ENCODE peak calls at places on chromosome 7, in six cellular contexts. O is OCI-LY7, S is astrocyte, N is hepatocyte, B is H1, F is neural progenitor cell. Y is an unnamed sample. For H3K36me3, the result is how much of the 10 kb centered on the place peaks cover.

GRCh38 chr7:113256883-113257531 is 138.7 kb upstream of the SMIM30 start:
- DNase-seq in O (no peak), S (no peak), N (no peak), B (no peak), F (no peak), Y (no peak)

GRCh38 chr7:30556854-30557644 is 37.6 kb upstream of the GARS1 start:
- DNase-seq in O (no peak), S (peak), N (no peak), B (no peak), F (peak), Y (no peak)

GRCh38 chr7:85480666-85481065 is 293.8 kb upstream of the SEMA3D start:
- DNase-seq in O (no peak), S (no peak), N (no peak), B (no peak), F (no peak), Y (no peak)

GRCh38 chr7:117012284-117013174 is 59.2 kb downstream of the ST7 start:
- DNase-seq in O (peak), S (no peak), N (peak), B (no peak), F (peak), Y (no peak)

GRCh38 chr7:148999166-148999565 is 29.1 kb downstream of the PDIA4 start:
- DNase-seq in O (no peak), S (no peak), N (no peak), B (no peak), F (no peak), Y (no peak)

GRCh38 chr7:70856889-70857511 is 274.9 kb upstream of the GALNT17 start:
- DNase-seq in O (peak), S (peak), N (peak), B (peak), F (peak), Y (peak)

GRCh38 chr7:148442933-148443332 is 147.6 kb upstream of the C7orf33 start:
- DNase-seq in O (no peak), S (no peak), N (no peak), B (no peak), F (no peak), Y (no peak)

GRCh38 chr7:141439776-141440175 is 111.4 kb upstream of the AGK start:
- DNase-seq in O (no peak), S (no peak), N (no peak), B (no peak), F (no peak), Y (no peak)

GRCh38 chr7:88357794-88358533 is 51.3 kb upstream of the STEAP4 start:
- DNase-seq in O (peak), S (no peak), N (peak), B (no peak), F (no peak), Y (no peak)

GRCh38 chr7:80145780-80146422 is 11.3 kb downstream of the GNAI1 start:
- DNase-seq in O (no peak), S (peak), N (peak), B (no peak), F (no peak), Y (no peak)

GRCh38 chr7:8149222-8149621 is 112.7 kb downstream of the ICA1 start:
- DNase-seq in O (peak), S (no peak), N (no peak), B (no peak), F (no peak), Y (no peak)

GRCh38 chr7:69893915-69894314 is 295.6 kb downstream of the AUTS2 start:
- DNase-seq in O (peak), S (no peak), N (peak), B (no peak), F (peak), Y (no peak)

GRCh38 chr7:16847381-16847860 is 34.4 kb downstream of the AGR3 start:
- DNase-seq in O (no peak), S (peak), N (peak), B (no peak), F (no peak), Y (no peak)

GRCh38 chr7:54292171-54292925 is 249.8 kb upstream of the VSTM2A start:
- DNase-seq in O (no peak), S (no peak), N (no peak), B (no peak), F (peak), Y (no peak)

GRCh38 chr7:1713502-1714484 is 43.7 kb downstream of the ELFN1 start:
- DNase-seq in O (no peak), S (no peak), N (peak), B (no peak), F (peak), Y (no peak)

GRCh38 chr7:143512488-143513340 is 35.0 kb downstream of the TAS2R41 start:
- DNase-seq in O (no peak), S (no peak), N (no peak), B (no peak), F (no peak), Y (no peak)

GRCh38 chr7:105673367-105674188 is 92.3 kb upstream of the EFCAB10 start:
- DNase-seq in O (no peak), S (no peak), N (no peak), B (no peak), F (no peak), Y (no peak)

GRCh38 chr7:86750124-86750523 is 106.4 kb downstream of the GRM3 start:
- DNase-seq in O (no peak), S (no peak), N (no peak), B (no peak), F (no peak), Y (no peak)

GRCh38 chr7:93048136-93048930 is 69.4 kb downstream of the SAMD9 start:
- DNase-seq in O (no peak), S (no peak), N (no peak), B (no peak), F (no peak), Y (no peak)

GRCh38 chr7:18978108-18978495 is 139.3 kb downstream of the TWIST1 start:
- DNase-seq in O (no peak), S (peak), N (no peak), B (no peak), F (no peak), Y (peak)

GRCh38 chr7:36048902-36049240 is 104.2 kb upstream of the EEPD1 start:
- DNase-seq in O (no peak), S (peak), N (no peak), B (no peak), F (no peak), Y (no peak)

GRCh38 chr7:36400606-36401005 is 10.9 kb downstream of the ANLN start:
- DNase-seq in O (no peak), S (peak), N (no peak), B (no peak), F (no peak), Y (no peak)

GRCh38 chr7:139294241-139294640 is 46.9 kb upstream of the FMC1 start:
- DNase-seq in O (no peak), S (no peak), N (no peak), B (no peak), F (no peak), Y (no peak)

GRCh38 chr7:95545007-95545615 is 51.2 kb downstream of the PDK4 start:
- DNase-seq in O (no peak), S (peak), N (peak), B (no peak), F (peak), Y (no peak)

GRCh38 chr7:5424689-5425506 is 1.3 kb upstream of the TNRC18 start:
- DNase-seq in O (no peak), S (no peak), N (peak), B (no peak), F (peak), Y (no peak)

GRCh38 chr7:36165059-36165458 is 12.0 kb downstream of the EEPD1 start:
- DNase-seq in O (no peak), S (peak), N (peak), B (no peak), F (no peak), Y (no peak)

GRCh38 chr7:114081606-114082425 is 163.0 kb upstream of the PPP1R3A start:
- DNase-seq in O (no peak), S (peak), N (peak), B (no peak), F (peak), Y (no peak)

GRCh38 chr7:15306286-15306685 is 255.5 kb downstream of the AGMO start:
- DNase-seq in O (no peak), S (no peak), N (no peak), B (no peak), F (no peak), Y (no peak)

GRCh38 chr7:74174606-74175082 is 488 bp downstream of the EIF4H start:
- DNase-seq in O (peak), S (peak), N (peak), B (no peak), F (peak), Y (no peak)

GRCh38 chr7:158424011-158424410 is 163.6 kb downstream of the PTPRN2 start:
- DNase-seq in O (no peak), S (no peak), N (no peak), B (no peak), F (no peak), Y (no peak)

DNA sequence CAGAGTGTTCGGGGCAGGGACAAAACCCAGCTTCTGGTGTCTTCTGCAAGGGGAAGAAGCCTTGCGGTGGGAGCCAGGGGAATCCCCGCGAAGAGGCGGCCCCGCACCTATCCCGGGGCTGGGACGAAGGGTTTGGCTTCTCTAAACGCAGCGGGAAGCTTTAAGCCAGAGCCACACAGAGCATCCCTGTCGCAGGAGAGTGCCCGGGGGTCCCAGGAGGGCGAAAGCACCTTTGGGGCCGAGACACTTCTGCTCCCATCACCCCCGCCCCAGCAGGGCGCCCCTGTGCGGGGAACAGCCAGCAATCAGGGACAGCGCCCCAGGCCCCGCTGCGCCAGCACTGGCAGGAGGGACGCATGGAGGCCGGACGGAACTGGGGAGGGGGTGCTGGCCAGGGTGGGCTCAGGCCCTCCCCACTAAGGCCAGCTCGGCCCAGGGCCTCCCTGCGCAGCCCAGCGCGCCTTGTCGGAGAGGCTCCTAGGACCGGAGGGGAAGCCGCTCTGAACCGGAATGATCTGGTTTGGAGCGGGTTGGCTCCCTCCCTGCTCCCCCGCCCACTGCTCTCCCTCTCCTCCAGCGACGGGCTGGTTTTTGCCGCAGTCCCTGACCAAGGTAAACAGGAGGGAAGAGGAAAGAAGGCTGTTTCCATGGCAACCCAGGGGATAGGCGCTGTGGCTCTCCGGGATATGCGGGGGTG is 63.9 kb downstream of the TMEM209 start:
- DNase-seq in O (no peak), S (peak), N (peak), B (peak), F (peak), Y (no peak)
- H2AFZ ChIP-seq in O (no peak), S (peak), N (peak), B (peak), F (peak), Y (peak)

DNA sequence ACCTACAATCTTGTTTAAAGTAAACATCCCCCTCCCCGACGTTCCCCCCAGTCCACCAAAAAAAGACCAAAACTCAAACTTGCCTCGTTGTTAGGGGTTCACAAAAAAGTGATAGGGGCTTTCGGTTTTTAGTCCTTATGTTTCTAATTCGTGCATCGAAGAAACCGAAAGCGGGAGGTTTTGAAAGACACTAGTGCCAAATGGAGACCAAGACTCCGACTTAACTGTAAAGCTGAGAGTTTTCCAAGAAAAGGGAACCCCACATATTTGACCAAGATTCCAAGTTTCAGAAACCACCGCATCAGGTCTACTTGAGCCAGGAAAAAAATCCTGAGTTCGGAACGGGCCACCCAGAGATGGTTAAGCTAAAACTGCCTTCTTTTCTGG is 534 bp downstream of the PSMA2 start:
- DNase-seq in O (peak), S (no peak), N (no peak), B (no peak), F (no peak), Y (no peak)
- H3K36me3 ChIP-seq in O (half or more), S (under half), N (under half), B (under half), F (under half), Y (under half)

GRCh38 chr7:27219821-27220220 is 19.9 kb upstream of the HOXA13 start:
- DNase-seq in O (no peak), S (no peak), N (no peak), B (no peak), F (no peak), Y (no peak)

GRCh38 chr7:27223941-27224590 is 18.5 kb upstream of the EVX1 start:
- DNase-seq in O (no peak), S (no peak), N (no peak), B (no peak), F (no peak), Y (no peak)

GRCh38 chr7:27221201-27221797 is 21.3 kb upstream of the EVX1 start:
- DNase-seq in O (no peak), S (no peak), N (no peak), B (no peak), F (no peak), Y (no peak)

GRCh38 chr7:27217951-27218350 is 18.1 kb upstream of the HOXA13 start:
- DNase-seq in O (no peak), S (no peak), N (no peak), B (no peak), F (no peak), Y (no peak)

DNA sequence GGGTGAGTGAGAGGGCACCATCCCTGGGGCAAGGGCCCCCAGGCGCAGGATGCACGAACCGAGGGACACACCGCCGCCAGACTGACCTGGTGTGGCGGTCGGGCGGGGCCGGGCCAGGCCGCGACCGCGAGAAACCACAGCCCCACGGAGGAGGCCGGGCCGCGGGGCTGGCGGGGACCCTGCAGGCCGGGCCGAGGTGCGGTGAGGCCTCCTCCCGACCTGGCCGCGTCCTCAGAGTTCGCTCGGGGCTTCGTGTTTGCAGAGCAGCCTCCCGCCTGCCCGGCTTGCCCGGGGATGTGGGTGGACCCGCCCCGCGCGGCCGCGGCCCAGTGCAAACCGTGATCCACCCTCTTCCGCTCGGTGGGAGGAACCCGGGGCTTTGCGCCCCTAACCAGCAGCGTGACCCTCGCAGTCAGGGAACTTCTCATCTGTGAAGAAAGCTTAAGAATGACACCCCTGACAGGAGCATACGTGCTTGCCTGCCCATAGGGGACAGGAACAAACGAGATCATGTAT is 20.6 kb upstream of the HOXA13 start:
- DNase-seq in O (no peak), S (no peak), N (no peak), B (no peak), F (no peak), Y (no peak)
- H2AFZ ChIP-seq in O (no peak), S (no peak), N (no peak), B (no peak), F (no peak), Y (no peak)

DNA sequence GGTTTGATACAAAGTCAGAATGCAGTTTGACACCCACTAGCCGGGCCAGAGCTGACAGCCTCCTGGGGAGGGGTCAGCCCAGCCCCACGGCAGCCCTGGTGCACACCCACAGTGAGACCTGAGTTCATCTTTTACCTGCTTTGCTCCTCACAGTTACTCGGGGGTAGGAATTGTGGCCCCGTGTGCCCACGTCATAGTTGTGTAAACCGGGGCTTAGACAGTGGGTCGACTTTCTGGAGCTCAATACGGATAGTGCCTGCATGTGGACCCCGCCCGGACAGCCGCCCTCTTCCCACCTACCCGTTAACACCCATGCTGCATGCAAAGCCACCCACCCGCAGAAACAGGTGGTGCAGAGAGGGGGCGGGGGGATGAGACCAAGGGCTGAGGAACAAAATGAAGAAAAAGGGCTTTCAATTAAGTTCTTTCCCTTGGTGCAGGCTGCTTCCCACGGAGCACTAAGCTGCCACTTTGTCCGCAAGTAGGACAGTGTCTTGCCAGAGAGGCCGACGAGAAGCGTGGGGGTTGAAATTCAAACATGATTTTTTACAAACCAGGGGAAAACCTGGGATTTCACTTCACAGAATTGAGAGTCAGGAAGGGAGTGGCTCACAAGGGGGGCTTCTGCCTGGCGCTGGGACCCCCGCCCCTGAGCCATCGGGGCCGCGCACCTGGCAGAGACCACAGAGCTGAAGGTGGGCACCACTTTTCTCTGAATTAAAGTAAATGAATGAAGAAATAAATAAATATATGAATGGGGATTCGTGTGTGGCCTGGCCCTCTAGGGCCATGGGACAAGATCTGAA is 24.6 kb upstream of the FOXL3 start:
- DNase-seq in O (no peak), S (no peak), N (no peak), B (no peak), F (no peak), Y (no peak)
- H3K36me3 ChIP-seq in O (under half), S (under half), N (under half), B (under half), F (under half), Y (under half)

GRCh38 chr7:123184271-123184670 is 15.5 kb downstream of the SLC13A1 start:
- DNase-seq in O (no peak), S (no peak), N (no peak), B (no peak), F (no peak), Y (no peak)

GRCh38 chr7:123191132-123191531 is 8.6 kb downstream of the SLC13A1 start:
- DNase-seq in O (no peak), S (no peak), N (peak), B (no peak), F (no peak), Y (no peak)

GRCh38 chr7:123185756-123186155 is 14.0 kb downstream of the SLC13A1 start:
- DNase-seq in O (no peak), S (no peak), N (no peak), B (no peak), F (peak), Y (no peak)

DNA sequence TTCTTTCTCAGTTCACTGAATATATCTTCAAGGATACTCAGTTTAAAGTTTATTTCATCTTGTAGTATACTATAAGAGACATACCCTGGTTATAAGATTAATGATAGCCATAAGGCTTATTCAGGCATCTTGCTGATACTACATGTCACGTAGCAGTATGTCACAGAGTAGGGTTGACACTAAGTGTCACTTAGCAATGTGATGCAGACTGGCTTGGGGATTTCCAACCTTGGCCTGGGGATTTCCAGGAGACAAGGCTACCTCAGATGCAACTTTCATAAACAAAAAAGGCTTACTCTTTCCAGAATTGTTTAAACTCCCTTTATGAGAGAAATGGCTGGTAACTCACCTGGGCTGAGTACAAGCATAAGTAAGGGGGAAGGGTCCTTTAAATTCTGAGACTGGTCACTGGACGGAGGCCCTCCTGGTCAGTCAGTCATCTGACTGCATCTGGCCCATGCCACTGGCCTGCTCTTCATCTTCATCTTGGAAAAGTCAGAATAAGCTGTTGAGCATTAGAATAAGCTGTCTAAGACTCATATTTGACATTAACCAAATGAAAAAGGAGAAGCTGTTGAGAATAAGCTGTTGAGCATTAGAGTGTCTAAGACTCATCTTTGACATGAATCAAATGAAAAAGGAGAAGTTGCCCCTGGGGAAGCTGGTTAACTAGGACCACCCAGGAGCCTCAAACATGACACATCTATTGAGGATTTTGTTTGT is 9.5 kb downstream of the SLC13A1 start:
- DNase-seq in O (no peak), S (no peak), N (no peak), B (no peak), F (no peak), Y (no peak)
- H2AFZ ChIP-seq in O (no peak), S (no peak), N (no peak), B (no peak), F (no peak), Y (no peak)